ENCODE peak calls at places on chromosome 9, in seven cellular contexts. I is cerebellum; J is central memory CD4-positive, alpha-beta T cell; N is non-pigmented ciliary epithelial cell; Y is cardiac muscle cell; S is HEK293T; K is SHP77. C is an unnamed sample.

GRCh38 chr9:101369286-101369685 is 15.5 kb downstream of the BAAT start:
- DNase-seq in I (no peak), J (no peak), N (no peak), Y (no peak), S (no peak), K (no peak), C (no peak)

GRCh38 chr9:6779417-6780241 is 21.9 kb downstream of the KDM4C start:
- DNase-seq in I (no peak), J (no peak), N (peak), Y (peak), S (no peak), K (no peak), C (no peak)

GRCh38 chr9:97474373-97474925 is 27.0 kb upstream of the TMOD1 start:
- DNase-seq in I (no peak), J (no peak), N (no peak), Y (no peak), S (no peak), K (no peak), C (no peak)

GRCh38 chr9:87267701-87268100 is 230.0 kb upstream of the DAPK1 start:
- DNase-seq in I (no peak), J (no peak), N (no peak), Y (no peak), S (no peak), K (no peak), C (no peak)

GRCh38 chr9:96253059-96253696 is 48.8 kb downstream of the HSD17B3 start:
- DNase-seq in I (no peak), J (no peak), N (no peak), Y (no peak), S (no peak), K (peak), C (no peak)

GRCh38 chr9:129596541-129597328 is 24.2 kb downstream of the C9orf50 start:
- DNase-seq in I (peak), J (no peak), N (no peak), Y (peak), S (no peak), K (no peak), C (no peak)

GRCh38 chr9:86352440-86353106 is 1.6 kb downstream of the TUT7 start:
- DNase-seq in I (no peak), J (peak), N (no peak), Y (no peak), S (no peak), K (no peak), C (peak)

GRCh38 chr9:84843175-84843824 is 173.8 kb downstream of the NTRK2 start:
- DNase-seq in I (no peak), J (no peak), N (no peak), Y (no peak), S (no peak), K (no peak), C (no peak)

GRCh38 chr9:78280982-78281668 is 15.8 kb upstream of the PSAT1 start:
- DNase-seq in I (peak), J (no peak), N (peak), Y (peak), S (peak), K (no peak), C (no peak)

GRCh38 chr9:99130069-99130468 is 25.2 kb downstream of the TGFBR1 start:
- DNase-seq in I (peak), J (no peak), N (no peak), Y (no peak), S (no peak), K (no peak), C (no peak)

GRCh38 chr9:35712762-35713400 is 19.1 kb downstream of the TLN1 start:
- DNase-seq in I (no peak), J (no peak), N (no peak), Y (no peak), S (no peak), K (no peak), C (no peak)

GRCh38 chr9:121676916-121677315 is 25.5 kb downstream of the DAB2IP start:
- DNase-seq in I (no peak), J (no peak), N (no peak), Y (no peak), S (no peak), K (no peak), C (no peak)

GRCh38 chr9:20312732-20313131 is 309.6 kb downstream of the MLLT3 start:
- DNase-seq in I (no peak), J (no peak), N (no peak), Y (no peak), S (no peak), K (no peak), C (no peak)

GRCh38 chr9:113935677-113936380 is 59.7 kb downstream of the ZNF618 start:
- DNase-seq in I (no peak), J (no peak), N (no peak), Y (no peak), S (no peak), K (no peak), C (no peak)

GRCh38 chr9:93139365-93140182 is 5.5 kb upstream of the NINJ1 start:
- DNase-seq in I (no peak), J (no peak), N (no peak), Y (no peak), S (no peak), K (no peak), C (no peak)

GRCh38 chr9:84411647-84412267 is 71.2 kb upstream of the SLC28A3 start:
- DNase-seq in I (no peak), J (no peak), N (no peak), Y (no peak), S (no peak), K (no peak), C (no peak)

GRCh38 chr9:129348890-129349570 is 171.0 kb upstream of the IER5L start:
- DNase-seq in I (no peak), J (no peak), N (no peak), Y (no peak), S (no peak), K (no peak), C (no peak)

GRCh38 chr9:2688636-2689035 is 28.7 kb upstream of the KCNV2 start:
- DNase-seq in I (no peak), J (no peak), N (no peak), Y (no peak), S (no peak), K (no peak), C (no peak)

GRCh38 chr9:37374892-37375291 is 47.6 kb upstream of the GRHPR start:
- DNase-seq in I (no peak), J (no peak), N (no peak), Y (no peak), S (no peak), K (no peak), C (no peak)

GRCh38 chr9:137357166-137357565 is 55.1 kb upstream of the NRARP start:
- DNase-seq in I (no peak), J (no peak), N (no peak), Y (no peak), S (no peak), K (no peak), C (no peak)

GRCh38 chr9:114258218-114258617 is 64.7 kb upstream of the ORM1 start:
- DNase-seq in I (no peak), J (no peak), N (no peak), Y (no peak), S (no peak), K (no peak), C (no peak)